ENCODE peak calls at places on chromosomes 16 and 17, in eight cellular contexts. K is cardiac fibroblast; Z is heart left ventricle; B is nephron progenitor cell; L is pancreas; Q is dorsolateral prefrontal cortex; N is CD8-positive, alpha-beta T cell; G is H9. A is an unnamed sample.

GRCh38 chr16:426115-426905 is 861 bp downstream of the RAB11FIP3 start:
- DNase-seq in K (peak; percentile 14), Z (no peak), B (peak; percentile 38), L (peak; percentile 95), Q (no peak), N (no peak), G (no peak), A (no peak)

GRCh38 chr17:34816806-34817205 is 144.5 kb downstream of the CCT6B start:
- DNase-seq in K (no peak), Z (no peak), B (no peak), L (no peak), Q (no peak), N (no peak), G (peak; percentile 68), A (no peak)

GRCh38 chr17:4947411-4948165 is 742 bp downstream of the PFN1 start:
- DNase-seq in K (peak; percentile 59), Z (peak; percentile 85), B (peak; percentile 58), L (peak; percentile 86), Q (peak; percentile 67), N (peak; percentile 56), G (peak; percentile 72), A (no peak)

GRCh38 chr17:4986403-4986802 is 1.1 kb downstream of the CAMTA2 start:
- DNase-seq in K (peak; percentile 30), Z (no peak), B (no peak), L (no peak), Q (no peak), N (no peak), G (no peak), A (no peak)

GRCh38 chr17:64174686-64175456 is 44.9 kb upstream of the ERN1 start:
- DNase-seq in K (peak; percentile 62), Z (no peak), B (no peak), L (no peak), Q (peak; percentile 73), N (no peak), G (no peak), A (no peak)

GRCh38 chr17:76948726-76949342 is 80.6 kb downstream of the MGAT5B start:
- DNase-seq in K (no peak), Z (peak; percentile 58), B (no peak), L (no peak), Q (peak; percentile 73), N (no peak), G (no peak), A (no peak)

GRCh38 chr17:81727324-81728031 is 15.4 kb downstream of the SLC25A10 start:
- DNase-seq in K (no peak), Z (no peak), B (no peak), L (peak; percentile 69), Q (no peak), N (no peak), G (no peak), A (peak; percentile 78)

GRCh38 chr17:32783602-32784001 is 93.3 kb downstream of the MYO1D start:
- DNase-seq in K (peak; percentile 77), Z (no peak), B (no peak), L (no peak), Q (no peak), N (no peak), G (no peak), A (no peak)

GRCh38 chr17:82325286-82326180 is 8.0 kb downstream of the SECTM1 start:
- DNase-seq in K (no peak), Z (no peak), B (no peak), L (peak; percentile 69), Q (no peak), N (no peak), G (no peak), A (no peak)

GRCh38 chr17:64020068-64020766 is at the start of gene ICAM2:
- DNase-seq in K (no peak), Z (no peak), B (no peak), L (no peak), Q (no peak), N (peak; percentile 85), G (no peak), A (no peak)

GRCh38 chr16:18933501-18933900 is 7.3 kb upstream of the SMG1 start:
- DNase-seq in K (no peak), Z (no peak), B (no peak), L (no peak), Q (no peak), N (no peak), G (no peak), A (no peak)

GRCh38 chr17:16074423-16074822 is 74.8 kb downstream of the TTC19 start:
- DNase-seq in K (no peak), Z (no peak), B (no peak), L (no peak), Q (no peak), N (no peak), G (no peak), A (no peak)

GRCh38 chr16:23518435-23518891 is 8.2 kb upstream of the GGA2 start:
- DNase-seq in K (no peak), Z (no peak), B (no peak), L (no peak), Q (no peak), N (no peak), G (no peak), A (no peak)

GRCh38 chr16:2751577-2752034 is 832 bp upstream of the SRRM2 start:
- DNase-seq in K (no peak), Z (peak; percentile 61), B (no peak), L (peak; percentile 64), Q (no peak), N (no peak), G (peak; percentile 90), A (no peak)

GRCh38 chr16:58280146-58280845 is 14.5 kb downstream of the PRSS54 start:
- DNase-seq in K (no peak), Z (no peak), B (no peak), L (no peak), Q (no peak), N (no peak), G (no peak), A (no peak)
- TF ChIP-seq CTCF in K (no peak), Z (no peak), B (no peak), L (no peak), Q (no peak), N (no peak), G (no peak), A (no peak)

DNA sequence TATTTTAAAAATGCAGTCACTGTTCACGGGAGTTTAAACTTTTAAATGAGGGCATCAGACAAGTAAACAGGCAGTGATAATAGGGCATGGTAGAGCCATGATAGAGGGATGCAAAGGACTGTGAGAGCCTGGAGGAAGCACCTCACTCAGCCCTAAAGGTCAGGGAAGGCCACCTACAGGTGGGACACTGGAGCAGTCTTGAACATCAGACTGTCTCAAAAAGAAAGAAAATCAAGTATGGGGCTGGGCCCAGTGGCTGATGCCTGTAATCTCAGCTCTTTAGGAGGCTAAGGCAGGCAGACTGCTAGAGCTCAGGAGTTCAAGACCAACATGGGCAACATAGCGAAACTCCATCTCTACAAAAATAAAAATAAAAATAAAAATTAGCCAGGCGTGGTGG is 31.0 kb upstream of the DHRS7B start:
- DNase-seq in K (no peak), Z (no peak), B (no peak), L (no peak), Q (no peak), N (no peak), G (no peak), A (no peak)
- TF ChIP-seq CTCF in K (no peak), Z (no peak), B (no peak), L (no peak), Q (no peak), N (no peak), G (peak; percentile 41), A (no peak)

GRCh38 chr16:68737046-68737729 is at the start of gene CDH1:
- DNase-seq in K (no peak), Z (peak; percentile 60), B (peak; percentile 59), L (peak; percentile 99), Q (no peak), N (peak; percentile 10), G (peak; percentile 98), A (no peak)

GRCh38 chr16:68740628-68741346 is 3.7 kb downstream of the CDH1 start:
- DNase-seq in K (no peak), Z (no peak), B (no peak), L (no peak), Q (no peak), N (no peak), G (no peak), A (no peak)

GRCh38 chr16:68736561-68736960 is 531 bp upstream of the CDH1 start:
- DNase-seq in K (no peak), Z (no peak), B (no peak), L (no peak), Q (no peak), N (no peak), G (no peak), A (no peak)

GRCh38 chr16:68739964-68740627 is 3.0 kb downstream of the CDH1 start:
- DNase-seq in K (peak; percentile 61), Z (no peak), B (no peak), L (no peak), Q (no peak), N (no peak), G (no peak), A (no peak)

DNA sequence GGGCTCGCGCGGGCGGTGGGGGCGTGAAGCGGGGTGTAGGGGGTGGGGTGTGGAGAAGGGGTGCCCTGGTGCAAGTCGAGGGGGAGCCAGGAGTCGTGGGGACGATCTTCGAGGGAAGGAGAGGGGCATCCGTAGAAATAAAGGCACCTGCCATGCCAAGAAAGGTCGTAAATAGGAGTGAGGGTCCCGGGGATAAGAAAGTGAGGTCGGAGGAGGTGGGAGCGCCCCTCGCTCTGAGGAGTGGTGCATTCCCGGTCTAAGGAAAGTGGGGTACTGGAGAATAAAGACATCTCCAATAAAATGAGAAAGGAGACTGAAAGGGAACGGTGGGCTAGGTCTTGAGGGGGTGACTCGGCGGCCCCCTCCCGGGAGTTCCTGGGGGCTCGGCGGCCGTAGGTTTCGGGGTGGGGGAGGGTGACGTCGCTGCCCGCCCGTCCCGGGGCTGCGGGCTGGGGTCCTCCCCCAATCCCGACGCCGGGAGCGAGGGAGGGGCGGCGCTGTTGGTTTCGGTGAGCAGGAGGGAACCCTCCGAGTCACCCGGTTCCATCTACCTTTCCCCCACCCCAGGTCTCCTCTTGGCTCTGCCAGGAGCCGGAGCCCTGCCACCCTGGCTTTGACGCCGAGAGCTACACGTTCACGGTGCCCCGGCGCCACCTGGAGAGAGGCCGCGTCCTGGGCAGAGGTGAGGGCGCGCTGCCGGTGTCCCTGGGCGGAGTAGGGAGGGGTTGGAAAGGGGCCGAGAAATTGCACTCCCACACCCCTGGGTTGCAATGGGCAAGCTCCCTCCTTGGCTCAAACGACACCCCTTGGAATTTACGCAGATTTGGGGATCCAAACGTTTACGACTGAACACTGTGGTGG is 868 bp downstream of the CDH1 start:
- DNase-seq in K (no peak), Z (no peak), B (peak; percentile 33), L (peak; percentile 95), Q (no peak), N (no peak), G (no peak), A (no peak)
- TF ChIP-seq CTCF in K (no peak), Z (no peak), B (no peak), L (no peak), Q (no peak), N (no peak), G (no peak), A (no peak)

DNA sequence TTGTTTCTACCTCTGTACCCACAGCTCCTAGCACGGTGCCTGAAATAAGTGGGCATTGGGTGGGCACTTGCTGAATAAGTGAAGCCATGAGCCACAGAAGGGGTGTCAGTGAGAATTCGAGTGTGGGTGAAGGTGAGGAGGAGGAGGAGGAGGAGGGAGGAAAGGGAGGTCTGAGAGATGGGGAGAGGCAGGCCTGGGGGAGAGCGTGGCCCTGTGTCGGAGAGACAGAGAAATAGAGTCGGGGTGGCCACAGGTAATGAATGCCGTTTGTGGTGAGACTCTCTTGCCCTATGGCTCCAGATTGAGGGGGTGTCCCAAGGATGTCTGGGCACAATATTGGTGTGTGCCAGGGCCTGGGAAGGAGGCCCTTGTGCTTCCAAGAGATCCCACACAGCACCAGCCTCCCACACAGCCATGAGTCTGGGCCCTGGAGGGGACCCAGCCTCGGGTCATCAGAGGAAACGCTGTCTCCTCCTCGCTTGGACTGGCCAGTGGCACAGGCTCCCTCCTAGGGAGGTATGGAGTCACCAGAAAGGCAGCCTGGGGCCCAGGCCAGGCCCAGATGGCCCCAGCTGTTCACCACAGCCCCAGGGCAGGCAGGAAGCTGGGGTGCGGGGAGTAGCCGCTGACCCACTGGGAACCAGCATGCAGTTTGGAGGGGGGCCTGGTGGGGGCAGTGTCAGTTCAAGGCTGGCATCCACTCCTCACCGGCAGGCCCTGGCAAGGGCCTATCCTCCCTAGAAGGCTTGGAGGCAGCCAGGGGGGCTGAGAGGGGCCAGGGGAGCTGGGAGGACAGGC is 49.0 kb downstream of the SDK2 start:
- DNase-seq in K (no peak), Z (peak; percentile 69), B (peak; percentile 69), L (no peak), Q (no peak), N (peak; percentile 18), G (peak; percentile 92), A (peak; percentile 87)
- TF ChIP-seq CTCF in K (no peak), Z (no peak), B (peak; percentile 49), L (no peak), Q (peak; percentile 57), N (peak; percentile 21), G (peak; percentile 84), A (peak; percentile 72)